ENCODE peak calls at places on chromosomes 1 and 21, in seven cellular contexts. A, E, G, L, H, C and Z are unnamed samples.

GRCh38 chr1:103949714-103950113 is 200.0 kb downstream of the AMY1C start:
- DNase-seq in A (no peak), G (no peak), L (peak), H (no peak), E (no peak), C (no peak), Z (no peak)

GRCh38 chr21:25568230-25568629 is 39.1 kb downstream of the MRPL39 start:
- DNase-seq in G (no peak), H (no peak), A (no peak), C (no peak), E (no peak), L (no peak), Z (no peak)

GRCh38 chr1:9874959-9875635 is 35.0 kb downstream of the CTNNBIP1 start:
- DNase-seq in A (peak), C (peak), H (peak), G (no peak), L (peak), E (peak), Z (peak)

GRCh38 chr1:154414606-154415005 is 9.5 kb downstream of the IL6R start:
- DNase-seq in G (no peak), E (no peak), C (no peak), H (no peak), A (no peak), L (no peak), Z (no peak)

GRCh38 chr1:2951856-2952255 is 69.4 kb upstream of the ACTRT2 start:
- DNase-seq in C (no peak), E (no peak), G (no peak), A (no peak), H (no peak), L (no peak), Z (no peak)

GRCh38 chr1:29706936-29707335 is 470.6 kb downstream of the PTPRU start:
- DNase-seq in E (no peak), H (peak), C (peak), L (peak), A (no peak), G (no peak), Z (no peak)

GRCh38 chr1:54241430-54241829 is 41.5 kb downstream of the MRPL37 start:
- DNase-seq in G (no peak), L (no peak), C (no peak), E (no peak), A (no peak), H (no peak), Z (no peak)

GRCh38 chr1:33049381-33049780 is 12.7 kb upstream of the AK2 start:
- DNase-seq in L (no peak), H (no peak), C (no peak), A (no peak), G (no peak), E (no peak), Z (no peak)

GRCh38 chr1:222813866-222814535 is 838 bp upstream of the DISP1 start:
- DNase-seq in H (no peak), C (no peak), L (no peak), G (no peak), E (no peak), A (no peak), Z (no peak)

GRCh38 chr1:182596934-182597333 is 7.3 kb downstream of the RGS16 start:
- DNase-seq in E (no peak), A (no peak), H (no peak), C (no peak), L (no peak), G (no peak), Z (no peak)

GRCh38 chr1:10634428-10635384 is 160.0 kb downstream of the PEX14 start:
- DNase-seq in E (no peak), H (no peak), L (peak), G (no peak), C (no peak), A (no peak), Z (no peak)

GRCh38 chr1:222546091-222546490 is 1.8 kb downstream of the HHIPL2 start:
- DNase-seq in A (no peak), G (no peak), H (no peak), E (peak), L (no peak), C (no peak), Z (no peak)

GRCh38 chr1:161199506-161200119 is 759 bp upstream of the ADAMTS4 start:
- DNase-seq in L (no peak), A (no peak), H (no peak), C (no peak), G (no peak), E (no peak), Z (peak)

GRCh38 chr1:201419737-201420607 is 1.6 kb downstream of the TNNI1 start:
- DNase-seq in E (no peak), C (no peak), L (no peak), G (no peak), A (no peak), H (no peak), Z (no peak)

GRCh38 chr21:45471229-45472052 is 66.5 kb downstream of the COL18A1 start:
- DNase-seq in H (no peak), G (no peak), L (no peak), A (no peak), C (no peak), E (peak), Z (no peak)

GRCh38 chr1:21929951-21930615 is 7.0 kb downstream of the HSPG2 start:
- DNase-seq in A (no peak), H (no peak), L (no peak), C (no peak), G (no peak), E (no peak), Z (no peak)

GRCh38 chr1:161706483-161707347 is at the start of gene FCRLA:
- DNase-seq in H (no peak), C (no peak), E (no peak), G (no peak), L (no peak), A (peak), Z (no peak)

GRCh38 chr1:41925712-41926111 is 7.0 kb upstream of the HIVEP3 start:
- DNase-seq in A (no peak), G (no peak), L (peak), E (no peak), H (no peak), C (no peak), Z (no peak)

GRCh38 chr1:200062143-200062542 is 34.6 kb downstream of the NR5A2 start:
- DNase-seq in L (no peak), E (no peak), H (no peak), G (no peak), A (no peak), C (no peak), Z (no peak)

GRCh38 chr1:40966411-40966810 is 13.1 kb upstream of the CTPS1 start:
- DNase-seq in C (no peak), G (no peak), H (no peak), L (no peak), E (no peak), A (no peak), Z (no peak)

GRCh38 chr1:230753586-230754251 is 6.5 kb downstream of the CAPN9 start:
- DNase-seq in C (peak), G (peak), E (peak), A (no peak), L (peak), H (peak), Z (peak)

GRCh38 chr1:74197657-74198552 is at the start of the genes FPGT and LRRIQ3:
- DNase-seq in L (peak), E (peak), H (peak), A (peak), G (peak), C (peak), Z (peak)

GRCh38 chr1:1136547-1137230 is 20.8 kb upstream of the C1orf159 start:
- DNase-seq in L (no peak), C (no peak), A (no peak), G (no peak), H (peak), E (no peak), Z (peak)

GRCh38 chr1:243268284-243268653 is 12.4 kb downstream of the SDCCAG8 start:
- DNase-seq in G (peak), E (no peak), C (no peak), L (no peak), A (no peak), H (no peak), Z (no peak)

GRCh38 chr1:241086686-241087085 is 270.3 kb downstream of the RGS7 start:
- DNase-seq in H (no peak), A (no peak), E (no peak), G (no peak), C (no peak), L (no peak), Z (no peak)

GRCh38 chr1:101136739-101137138 is 100.1 kb upstream of the S1PR1 start:
- DNase-seq in A (peak), C (no peak), E (peak), H (no peak), L (no peak), G (no peak), Z (no peak)

GRCh38 chr1:145858238-145858936 is 494 bp downstream of the PIAS3 start:
- DNase-seq in G (no peak), H (peak), L (peak), C (peak), E (no peak), A (no peak), Z (peak)

GRCh38 chr21:21612446-21612845 is 614.2 kb downstream of the NCAM2 start:
- DNase-seq in A (no peak), L (no peak), H (no peak), C (peak), G (no peak), E (no peak), Z (no peak)

GRCh38 chr1:90802622-90803021 is 85.5 kb upstream of the BARHL2 start:
- DNase-seq in E (no peak), G (no peak), L (no peak), C (no peak), A (no peak), H (no peak), Z (no peak)

DNA sequence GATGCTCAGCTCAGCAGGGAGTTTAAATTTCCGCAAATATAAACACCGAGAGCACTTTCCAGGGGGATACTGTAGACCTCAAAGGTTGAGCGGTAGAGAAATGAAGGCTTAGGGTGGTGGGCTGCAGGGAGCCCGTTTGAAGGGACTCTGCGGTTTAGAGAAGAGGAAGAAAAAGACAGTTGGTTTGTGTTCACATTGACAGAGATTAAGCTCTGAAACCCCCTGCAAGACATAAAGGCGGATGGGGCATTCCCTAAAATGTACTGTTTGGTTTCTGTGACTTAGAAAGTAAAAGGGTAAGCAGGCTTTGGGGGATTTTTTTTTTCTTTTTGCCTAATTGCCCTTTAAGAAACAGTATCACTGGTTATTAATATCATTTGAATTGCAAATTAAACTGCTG is 1.3 kb downstream of the KAZN start:
- DNase-seq in G (no peak), C (no peak), H (no peak), E (no peak), L (no peak), A (peak), Z (no peak)
- TF ChIP-seq JUND in G (no peak), C (no peak), H (no peak), E (no peak), L (no peak), A (no peak), Z (no peak)

GRCh38 chr1:112893288-112894009 is 62.5 kb downstream of the SLC16A1 start:
- DNase-seq in G (no peak), A (no peak), C (no peak), L (no peak), E (no peak), H (no peak), Z (no peak)
- TF ChIP-seq JUND in G (no peak), A (no peak), C (no peak), L (no peak), E (no peak), H (no peak), Z (no peak)

DNA sequence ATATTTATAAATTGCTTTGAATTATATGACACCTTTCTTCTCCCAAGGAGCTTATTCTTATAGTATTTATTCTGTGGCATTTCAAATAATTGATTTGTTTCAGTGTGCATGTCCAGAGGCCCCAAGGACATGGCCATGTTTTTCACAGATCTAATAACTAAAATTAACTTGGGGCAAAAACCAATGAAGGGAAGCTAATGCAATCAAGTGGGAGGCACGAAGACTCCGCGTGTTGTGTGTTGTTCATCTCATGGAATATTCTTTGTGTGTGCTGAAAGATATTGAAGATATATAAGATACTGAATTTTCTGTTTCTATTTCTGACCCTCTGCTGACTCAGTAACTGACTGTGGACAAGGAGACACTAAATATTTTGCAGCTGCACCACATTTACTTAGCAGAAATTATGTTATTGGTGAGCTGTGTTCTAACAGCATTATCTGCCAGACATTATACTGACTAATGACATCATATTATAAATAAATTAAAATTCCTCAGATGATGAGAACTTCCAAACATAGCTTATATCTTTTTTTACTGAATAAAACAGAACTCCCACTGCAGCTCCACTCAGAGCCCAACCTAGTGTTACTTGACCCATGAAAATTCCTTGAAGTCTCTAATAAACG is 519.3 kb upstream of the CXADR start:
- DNase-seq in C (no peak), G (no peak), H (no peak), E (no peak), A (no peak), L (no peak), Z (no peak)
- TF ChIP-seq JUND in C (no peak), G (no peak), H (no peak), E (no peak), A (no peak), L (no peak), Z (no peak)

GRCh38 chr1:167695150-167695549 is 26.6 kb upstream of the MPZL1 start:
- DNase-seq in E (no peak), C (no peak), L (no peak), H (no peak), A (no peak), G (no peak), Z (no peak)

GRCh38 chr1:167698313-167698712 is 23.5 kb upstream of the MPZL1 start:
- DNase-seq in A (no peak), C (no peak), E (no peak), L (no peak), G (no peak), H (no peak), Z (no peak)

GRCh38 chr1:167695756-167696561 is 25.8 kb upstream of the MPZL1 start:
- DNase-seq in A (no peak), C (no peak), L (no peak), H (no peak), G (no peak), E (no peak), Z (peak)

GRCh38 chr1:167694691-167695090 is 27.1 kb upstream of the MPZL1 start:
- DNase-seq in L (no peak), H (no peak), C (no peak), G (no peak), E (no peak), A (no peak), Z (no peak)

GRCh38 chr1:167697667-167698141 is 24.1 kb upstream of the MPZL1 start:
- DNase-seq in L (no peak), H (no peak), A (no peak), C (no peak), G (no peak), E (no peak), Z (no peak)
- TF ChIP-seq JUND in L (no peak), H (no peak), A (no peak), C (no peak), G (no peak), E (no peak), Z (no peak)

DNA sequence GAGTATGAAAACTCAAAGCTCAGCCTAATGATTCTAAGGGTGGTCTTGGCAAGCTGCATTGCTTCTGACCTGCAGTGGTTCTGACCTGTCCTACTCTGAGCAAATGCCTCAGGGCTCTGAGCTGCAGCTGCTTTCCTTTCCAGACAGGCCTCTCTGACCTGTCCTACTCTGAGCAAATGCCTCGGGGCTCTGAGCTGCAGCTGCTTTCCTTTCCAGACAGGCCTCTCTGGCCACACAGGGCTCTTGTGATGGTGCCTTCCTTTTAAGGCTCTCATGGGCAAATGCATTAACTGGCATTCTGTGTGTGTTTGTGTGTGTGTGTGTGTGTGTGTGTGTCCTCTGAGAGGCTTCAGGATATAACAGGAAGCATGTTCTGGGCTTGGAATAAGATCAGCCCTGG is 131.3 kb downstream of the NTPCR start:
- DNase-seq in A (no peak), G (no peak), L (peak), C (no peak), E (no peak), H (no peak), Z (peak)
- TF ChIP-seq JUND in A (no peak), G (no peak), L (no peak), C (no peak), E (no peak), H (no peak), Z (no peak)

GRCh38 chr1:191709215-191709614 is 449.0 kb upstream of the RGS18 start:
- DNase-seq in A (no peak), C (no peak), L (no peak), E (no peak), H (no peak), G (no peak), Z (no peak)
- TF ChIP-seq JUND in A (no peak), C (no peak), L (no peak), E (no peak), H (no peak), G (no peak), Z (no peak)

GRCh38 chr1:224592636-224593579 is 23.2 kb upstream of the CNIH3 start:
- DNase-seq in A (no peak), C (no peak), H (no peak), E (no peak), L (no peak), G (no peak), Z (no peak)

GRCh38 chr1:224585051-224585450 is 31.1 kb upstream of the CNIH3 start:
- DNase-seq in E (no peak), H (no peak), C (no peak), A (no peak), G (no peak), L (no peak), Z (no peak)

GRCh38 chr1:224591326-224591725 is 24.8 kb upstream of the CNIH3 start:
- DNase-seq in L (no peak), A (no peak), H (no peak), C (no peak), G (no peak), E (no peak), Z (no peak)

GRCh38 chr1:224587051-224587450 is 29.1 kb upstream of the CNIH3 start:
- DNase-seq in E (no peak), A (no peak), G (no peak), H (no peak), C (no peak), L (no peak), Z (no peak)

DNA sequence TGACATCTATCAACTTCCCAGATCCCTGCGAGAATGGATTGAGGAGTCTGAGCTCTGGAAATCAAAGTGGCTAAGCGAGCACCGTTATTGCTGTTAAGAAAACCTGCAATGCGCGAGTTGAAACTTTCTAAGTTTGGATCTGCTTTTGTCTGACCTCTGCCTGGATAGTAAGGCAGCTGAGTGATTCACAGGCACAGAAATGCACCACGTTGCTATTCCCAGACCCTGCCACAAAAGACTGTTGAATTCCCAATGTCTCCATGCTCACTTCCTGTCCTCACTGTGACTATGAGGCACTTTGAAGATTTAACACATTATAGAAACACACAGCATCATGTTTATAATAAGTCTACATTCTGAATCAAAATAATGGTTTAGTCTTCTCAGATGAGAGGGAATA is 27.1 kb upstream of the CNIH3 start:
- DNase-seq in C (no peak), L (no peak), E (no peak), A (no peak), G (no peak), H (no peak), Z (no peak)
- TF ChIP-seq JUND in C (no peak), L (no peak), E (no peak), A (no peak), G (no peak), H (no peak), Z (no peak)

GRCh38 chr1:28119576-28119975 is 31.2 kb upstream of the EYA3 start:
- DNase-seq in G (no peak), A (no peak), L (no peak), E (no peak), C (no peak), H (no peak), Z (no peak)
- TF ChIP-seq JUND in G (no peak), A (no peak), L (no peak), E (no peak), C (no peak), H (no peak), Z (no peak)